ENCODE peak calls at places on chromosomes 5 and 9, in five cellular contexts. W, C, J, K and S are unnamed samples.

GRCh38 chr9:134223601-134224122 is 59.3 kb upstream of the RNU6ATAC start:
- DNase-seq in J (no peak), K (no peak), W (no peak), C (no peak), S (no peak)

GRCh38 chr5:58462623-58463230 is 2.8 kb upstream of the PLK2 start:
- DNase-seq in K (peak), W (peak), J (peak), C (no peak), S (peak)

GRCh38 chr5:45694255-45694834 is 1.8 kb downstream of the HCN1 start:
- DNase-seq in K (no peak), W (no peak), C (no peak), J (no peak), S (no peak)

GRCh38 chr5:98368141-98368540 is 405.3 kb upstream of the RGMB start:
- DNase-seq in W (no peak), K (peak), C (no peak), J (no peak), S (no peak)

GRCh38 chr9:31119882-31120481 is 1264.5 kb upstream of the ACO1 start:
- DNase-seq in K (peak), C (peak), W (no peak), J (peak), S (peak)

GRCh38 chr9:91071185-91071990 is 269.8 kb downstream of the SYK start:
- DNase-seq in J (no peak), W (no peak), K (peak), C (no peak), S (no peak)

GRCh38 chr9:87100001-87100400 is 152.7 kb upstream of the GAS1 start:
- DNase-seq in K (no peak), W (no peak), J (no peak), C (no peak), S (no peak)

GRCh38 chr5:122237906-122238305 is 74.1 kb upstream of the SNCAIP start:
- DNase-seq in C (no peak), K (no peak), W (no peak), J (no peak), S (no peak)

GRCh38 chr5:179124329-179124852 is 64.2 kb downstream of the ZNF354C start:
- DNase-seq in C (no peak), K (no peak), W (no peak), J (no peak), S (no peak)

GRCh38 chr9:3517377-3518048 is 8.3 kb downstream of the RFX3 start:
- DNase-seq in C (no peak), W (no peak), J (no peak), K (no peak), S (no peak)

GRCh38 chr9:86684148-86684547 is 263.2 kb downstream of the GAS1 start:
- DNase-seq in J (no peak), W (no peak), K (no peak), C (no peak), S (no peak)

GRCh38 chr9:94298949-94299599 is 29.4 kb downstream of the NUTM2F start:
- DNase-seq in W (no peak), K (no peak), C (no peak), J (no peak), S (no peak)

GRCh38 chr9:122777935-122778671 is 10.6 kb upstream of the OR5C1 start:
- DNase-seq in J (no peak), W (no peak), C (no peak), K (no peak), S (no peak)

GRCh38 chr5:179812997-179813607 is 6.4 kb upstream of the MGAT4B start:
- DNase-seq in C (no peak), K (no peak), W (no peak), J (no peak), S (no peak)

GRCh38 chr5:158543539-158544387 is 556.0 kb downstream of the EBF1 start:
- DNase-seq in C (no peak), K (no peak), J (no peak), W (no peak), S (no peak)
- TF ChIP-seq MAX in C (no peak), K (no peak), J (no peak), W (no peak), S (no peak)

DNA sequence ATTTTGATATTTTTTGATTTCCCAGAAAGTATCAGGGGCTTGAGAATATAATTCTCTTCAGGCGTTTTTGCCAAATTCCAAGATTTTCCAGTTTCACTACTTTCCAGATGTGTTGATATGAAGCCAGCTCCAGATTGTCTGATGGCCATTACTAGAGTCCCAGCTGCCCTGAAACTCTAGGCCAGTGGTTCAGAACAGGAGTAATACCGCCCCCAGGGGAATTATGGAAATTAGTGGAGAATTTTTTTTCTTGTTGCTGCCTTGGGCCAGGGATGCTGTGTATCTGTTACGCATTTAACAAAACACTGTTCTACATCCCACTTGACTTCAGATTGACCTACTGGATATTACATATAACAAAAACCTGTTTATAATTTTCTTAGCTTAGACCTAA is 88.6 kb downstream of the KCNN2 start:
- DNase-seq in C (no peak), J (peak), K (no peak), W (peak), S (no peak)
- TF ChIP-seq MAX in C (no peak), J (no peak), K (no peak), W (no peak), S (no peak)

GRCh38 chr5:148090200-148090599 is 26.4 kb downstream of the SPINK5 start:
- DNase-seq in C (no peak), W (no peak), J (no peak), K (no peak), S (no peak)

GRCh38 chr5:148094336-148094735 is 30.6 kb downstream of the SPINK5 start:
- DNase-seq in W (no peak), C (no peak), K (no peak), J (no peak), S (no peak)

GRCh38 chr5:148090780-148091221 is 27.0 kb downstream of the SPINK5 start:
- DNase-seq in K (peak), W (no peak), J (no peak), C (no peak), S (no peak)

GRCh38 chr5:148091991-148092964 is 28.5 kb downstream of the SPINK5 start:
- DNase-seq in K (peak), C (no peak), W (no peak), J (no peak), S (no peak)
- TF ChIP-seq MAX in K (no peak), C (no peak), W (no peak), J (no peak), S (no peak)

GRCh38 chr5:26763151-26763550 is 275.2 kb downstream of the CDH9 start:
- DNase-seq in W (no peak), C (no peak), J (no peak), K (no peak), S (no peak)

GRCh38 chr5:26757941-26758340 is 280.4 kb downstream of the CDH9 start:
- DNase-seq in J (no peak), K (no peak), C (no peak), W (no peak), S (no peak)

DNA sequence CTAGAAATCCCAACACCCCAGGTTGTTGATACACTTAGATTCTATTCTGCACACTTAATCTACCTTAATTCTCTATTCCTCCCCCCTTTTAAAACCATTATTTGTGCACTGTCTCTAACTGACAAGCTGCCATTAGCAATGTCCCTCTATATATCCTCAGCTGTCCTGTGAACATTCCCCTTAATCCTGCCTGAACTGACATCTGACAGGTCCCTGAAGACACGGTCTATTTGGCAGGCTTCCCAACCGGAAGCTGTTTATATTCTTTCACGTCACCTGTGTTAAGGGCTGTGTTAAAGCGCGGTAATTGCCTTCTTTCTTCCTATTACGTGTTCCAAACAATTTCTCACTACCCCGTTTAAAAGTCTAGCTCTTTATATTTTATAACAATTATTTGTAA is 277.3 kb downstream of the CDH9 start:
- DNase-seq in K (no peak), C (no peak), J (no peak), W (no peak), S (no peak)
- TF ChIP-seq MAX in K (no peak), C (no peak), J (no peak), W (no peak), S (no peak)

GRCh38 chr5:3924990-3925389 is 329.4 kb downstream of the IRX1 start:
- DNase-seq in C (no peak), K (no peak), J (no peak), W (no peak), S (no peak)
- TF ChIP-seq MAX in C (no peak), K (no peak), J (no peak), W (no peak), S (no peak)

DNA sequence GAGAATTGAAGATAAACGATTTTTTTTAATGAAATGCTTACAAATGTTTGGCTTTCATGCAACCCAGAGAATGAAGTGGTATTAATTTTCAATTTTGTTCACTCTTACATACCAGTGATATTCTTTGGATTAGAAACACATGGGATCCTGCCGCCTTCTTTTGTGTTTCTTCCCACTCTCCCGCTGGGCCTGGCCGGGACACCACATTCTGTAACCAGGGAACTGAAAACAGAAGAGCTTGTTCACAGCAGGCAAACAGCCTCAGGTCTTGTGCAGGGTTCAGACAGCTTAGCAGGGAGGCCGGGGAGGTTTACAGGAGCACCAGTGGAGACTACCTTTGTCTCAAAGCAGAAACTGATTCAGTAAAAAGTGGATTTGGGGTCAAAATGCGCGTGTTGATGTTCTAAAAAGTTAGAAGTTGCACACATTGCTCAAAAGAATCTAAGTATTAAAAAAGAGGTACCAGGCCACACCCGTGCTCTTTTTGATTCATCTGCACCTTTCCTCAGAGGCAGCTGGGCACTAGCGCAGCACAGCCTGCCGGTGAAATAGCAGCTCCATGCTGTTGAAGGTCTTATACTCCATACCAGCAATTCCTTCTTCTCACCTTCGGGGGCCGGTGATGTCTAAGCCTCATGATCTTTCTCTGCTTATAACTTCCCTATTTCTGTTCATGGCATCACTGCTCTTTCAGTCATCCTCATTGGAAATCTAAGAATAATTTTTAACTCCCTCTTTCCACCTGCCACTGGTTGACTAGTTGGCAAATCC is 67.1 kb downstream of the GRAMD2B start:
- DNase-seq in K (no peak), C (peak), J (no peak), W (no peak), S (no peak)
- TF ChIP-seq MAX in K (no peak), C (no peak), J (no peak), W (no peak), S (no peak)

GRCh38 chr9:127974002-127974768 is 6.6 kb downstream of the EEIG1 start:
- DNase-seq in C (no peak), K (no peak), J (peak), W (no peak), S (no peak)
- TF ChIP-seq MAX in C (no peak), K (no peak), J (no peak), W (no peak), S (no peak)

DNA sequence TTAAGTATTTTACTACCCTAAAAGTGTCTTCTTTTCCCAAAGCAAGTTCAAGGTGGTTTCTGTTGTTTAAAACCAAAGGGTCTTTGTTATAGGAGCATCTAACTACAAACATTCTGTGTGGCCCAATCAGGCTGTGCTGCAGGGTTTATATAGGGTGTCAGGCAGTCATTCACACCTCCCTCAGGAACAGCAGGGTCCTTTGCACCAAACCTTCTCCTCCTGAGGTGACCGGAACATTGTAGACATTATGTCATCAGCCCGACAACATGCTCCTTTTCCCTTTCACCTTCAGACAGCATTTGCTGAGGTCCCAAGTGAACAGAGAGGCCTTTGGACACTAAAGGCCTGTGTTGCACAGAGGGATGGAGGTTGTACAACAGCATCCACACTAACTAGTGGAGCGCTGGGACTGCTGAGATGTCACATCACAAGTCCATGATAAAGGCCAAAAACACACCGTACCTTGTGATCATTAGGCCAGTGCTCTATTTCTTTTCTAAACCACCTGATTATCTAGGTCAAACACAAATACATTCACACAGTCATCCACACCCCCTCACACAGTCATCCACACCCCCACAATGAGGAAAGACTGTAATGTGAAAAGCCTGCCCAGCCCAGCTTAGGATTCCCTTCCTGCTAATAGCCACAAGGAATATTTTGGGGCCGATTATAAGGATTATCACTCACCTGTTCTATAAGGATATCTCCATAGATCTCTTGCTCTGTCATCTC is 123.8 kb upstream of the VLDLR start:
- DNase-seq in K (no peak), J (no peak), W (no peak), C (no peak), S (no peak)
- TF ChIP-seq MAX in K (no peak), J (no peak), W (no peak), C (no peak), S (no peak)

GRCh38 chr5:169079697-169080096 is 221.2 kb downstream of the SLIT3 start:
- DNase-seq in J (no peak), C (no peak), W (no peak), K (no peak), S (no peak)

GRCh38 chr5:169081008-169081724 is 219.8 kb downstream of the SLIT3 start:
- DNase-seq in C (peak), J (peak), W (no peak), K (no peak), S (no peak)

GRCh38 chr5:169084775-169085566 is 216.0 kb downstream of the SLIT3 start:
- DNase-seq in J (no peak), K (no peak), W (no peak), C (no peak), S (no peak)

GRCh38 chr5:169083394-169084018 is 217.4 kb downstream of the SLIT3 start:
- DNase-seq in C (no peak), J (no peak), K (no peak), W (no peak), S (no peak)

GRCh38 chr5:169080352-169080938 is 220.5 kb downstream of the SLIT3 start:
- DNase-seq in K (no peak), J (no peak), W (no peak), C (no peak), S (no peak)
- TF ChIP-seq MAX in K (no peak), J (no peak), W (no peak), C (no peak), S (no peak)